ENCODE peak calls at places on chromosome 6, in six cellular contexts. Y, P, R, M, F and O are unnamed samples.

GRCh38 chr6:98627129-98627775 is 207.1 kb upstream of the POU3F2 start:
- DNase-seq in Y (no peak), P (no peak), R (no peak), M (no peak), F (no peak), O (no peak)

GRCh38 chr6:31345026-31345730 is 11.8 kb downstream of the HLA-B start:
- DNase-seq in Y (no peak), P (no peak), R (no peak), M (no peak), F (no peak), O (no peak)

GRCh38 chr6:143745160-143746133 is 67.7 kb downstream of the PHACTR2 start:
- DNase-seq in Y (no peak), P (peak; percentile 61), R (no peak), M (no peak), F (peak; percentile 11), O (no peak)

GRCh38 chr6:105320766-105321165 is 82.1 kb downstream of the PREP start:
- DNase-seq in Y (no peak), P (no peak), R (no peak), M (no peak), F (peak; percentile 86), O (no peak)

GRCh38 chr6:124040655-124041054 is 237.0 kb downstream of the NKAIN2 start:
- DNase-seq in Y (no peak), P (no peak), R (no peak), M (no peak), F (no peak), O (no peak)

GRCh38 chr6:53546256-53546655 is 1.4 kb upstream of the GCLC start:
- DNase-seq in Y (no peak), P (peak; percentile 44), R (no peak), M (no peak), F (no peak), O (no peak)

GRCh38 chr6:105839266-105839665 is 246.9 kb upstream of the PRDM1 start:
- DNase-seq in Y (no peak), P (no peak), R (no peak), M (no peak), F (no peak), O (no peak)

GRCh38 chr6:15153191-15153590 is 92.7 kb upstream of the JARID2 start:
- DNase-seq in Y (no peak), P (no peak), R (no peak), M (no peak), F (no peak), O (no peak)

GRCh38 chr6:28646650-28647049 is 121.0 kb downstream of the GPX5 start:
- DNase-seq in Y (no peak), P (no peak), R (no peak), M (no peak), F (no peak), O (no peak)

GRCh38 chr6:120405947-120406346 is 928.3 kb downstream of the TBC1D32 start:
- DNase-seq in Y (no peak), P (no peak), R (no peak), M (peak; percentile 21), F (no peak), O (no peak)